ENCODE peak calls at places on chromosomes 4 and X, in eight cellular contexts. One of them, this sample, is unnamed. For H3K4me1 and H3K36me3, the result is how much of the 10 kb centered on the place peaks cover.

GRCh38 chrX:16869393-16870094 is 618 bp downstream of the RBBP7 start:
- DNase-seq in astrocyte: no peak
- DNase-seq in aorta: no peak
- DNase-seq in heart right ventricle: peak
- DNase-seq in body of pancreas: peak
- DNase-seq in prostate gland: peak
- DNase-seq in DND-41: peak
- DNase-seq in CD4-positive, alpha-beta memory T cell: peak
- DNase-seq in this sample: peak

GRCh38 chr4:15964159-15964558 is 1.2 kb upstream of the FGFBP2 start:
- DNase-seq in DND-41: no peak
- DNase-seq in astrocyte: no peak
- DNase-seq in aorta: no peak
- DNase-seq in body of pancreas: no peak
- DNase-seq in CD4-positive, alpha-beta memory T cell: no peak
- DNase-seq in heart right ventricle: no peak
- DNase-seq in prostate gland: no peak
- DNase-seq in this sample: no peak

GRCh38 chr4:11625206-11625605 is 196.5 kb upstream of the HS3ST1 start:
- DNase-seq in aorta: no peak
- DNase-seq in body of pancreas: no peak
- DNase-seq in prostate gland: no peak
- DNase-seq in heart right ventricle: peak
- DNase-seq in CD4-positive, alpha-beta memory T cell: no peak
- DNase-seq in astrocyte: no peak
- DNase-seq in DND-41: no peak
- DNase-seq in this sample: no peak

GRCh38 chr4:16521156-16521915 is 295.1 kb upstream of the TAPT1 start:
- DNase-seq in body of pancreas: no peak
- DNase-seq in prostate gland: no peak
- DNase-seq in DND-41: no peak
- DNase-seq in CD4-positive, alpha-beta memory T cell: no peak
- DNase-seq in astrocyte: no peak
- DNase-seq in heart right ventricle: no peak
- DNase-seq in aorta: no peak
- DNase-seq in this sample: no peak

GRCh38 chrX:44010626-44011025 is 37.4 kb upstream of the NDP start:
- DNase-seq in astrocyte: no peak
- DNase-seq in heart right ventricle: no peak
- DNase-seq in DND-41: no peak
- DNase-seq in prostate gland: no peak
- DNase-seq in body of pancreas: no peak
- DNase-seq in CD4-positive, alpha-beta memory T cell: no peak
- DNase-seq in aorta: no peak
- DNase-seq in this sample: no peak

GRCh38 chr4:26520728-26521442 is 30.6 kb upstream of the CCKAR start:
- DNase-seq in heart right ventricle: no peak
- DNase-seq in DND-41: no peak
- DNase-seq in prostate gland: no peak
- DNase-seq in CD4-positive, alpha-beta memory T cell: no peak
- DNase-seq in aorta: no peak
- DNase-seq in astrocyte: peak
- DNase-seq in body of pancreas: no peak
- DNase-seq in this sample: no peak

GRCh38 chr4:170198742-170199141 is 109.0 kb upstream of the AADAT start:
- DNase-seq in DND-41: no peak
- DNase-seq in prostate gland: no peak
- DNase-seq in heart right ventricle: no peak
- DNase-seq in astrocyte: no peak
- DNase-seq in CD4-positive, alpha-beta memory T cell: no peak
- DNase-seq in aorta: no peak
- DNase-seq in body of pancreas: no peak
- DNase-seq in this sample: peak

GRCh38 chr4:38948551-38948950 is 80.9 kb downstream of the FAM114A1 start:
- DNase-seq in astrocyte: peak
- DNase-seq in aorta: no peak
- DNase-seq in DND-41: no peak
- DNase-seq in CD4-positive, alpha-beta memory T cell: no peak
- DNase-seq in prostate gland: no peak
- DNase-seq in body of pancreas: peak
- DNase-seq in heart right ventricle: no peak
- DNase-seq in this sample: peak

GRCh38 chrX:111131572-111131971 is 35.6 kb downstream of the PAK3 start:
- DNase-seq in aorta: no peak
- DNase-seq in heart right ventricle: no peak
- DNase-seq in DND-41: no peak
- DNase-seq in astrocyte: peak
- DNase-seq in CD4-positive, alpha-beta memory T cell: no peak
- DNase-seq in body of pancreas: no peak
- DNase-seq in prostate gland: no peak
- DNase-seq in this sample: peak

GRCh38 chrX:114038358-114038757 is 545.5 kb upstream of the HTR2C start:
- DNase-seq in DND-41: no peak
- DNase-seq in astrocyte: no peak
- DNase-seq in CD4-positive, alpha-beta memory T cell: no peak
- DNase-seq in body of pancreas: no peak
- DNase-seq in aorta: no peak
- DNase-seq in heart right ventricle: no peak
- DNase-seq in prostate gland: no peak
- DNase-seq in this sample: no peak

GRCh38 chrX:71285929-71286328 is 2.5 kb downstream of the NONO start:
- DNase-seq in CD4-positive, alpha-beta memory T cell: no peak
- DNase-seq in astrocyte: no peak
- DNase-seq in heart right ventricle: no peak
- DNase-seq in aorta: no peak
- DNase-seq in DND-41: no peak
- DNase-seq in prostate gland: no peak
- DNase-seq in body of pancreas: no peak
- DNase-seq in this sample: no peak
- H3K4me3 ChIP-seq in CD4-positive, alpha-beta memory T cell: no peak
- H3K4me3 ChIP-seq in astrocyte: peak
- H3K4me3 ChIP-seq in heart right ventricle: no peak
- H3K4me3 ChIP-seq in aorta: no peak
- H3K4me3 ChIP-seq in DND-41: peak
- H3K4me3 ChIP-seq in prostate gland: no peak
- H3K4me3 ChIP-seq in body of pancreas: no peak
- H3K4me3 ChIP-seq in this sample: peak

DNA sequence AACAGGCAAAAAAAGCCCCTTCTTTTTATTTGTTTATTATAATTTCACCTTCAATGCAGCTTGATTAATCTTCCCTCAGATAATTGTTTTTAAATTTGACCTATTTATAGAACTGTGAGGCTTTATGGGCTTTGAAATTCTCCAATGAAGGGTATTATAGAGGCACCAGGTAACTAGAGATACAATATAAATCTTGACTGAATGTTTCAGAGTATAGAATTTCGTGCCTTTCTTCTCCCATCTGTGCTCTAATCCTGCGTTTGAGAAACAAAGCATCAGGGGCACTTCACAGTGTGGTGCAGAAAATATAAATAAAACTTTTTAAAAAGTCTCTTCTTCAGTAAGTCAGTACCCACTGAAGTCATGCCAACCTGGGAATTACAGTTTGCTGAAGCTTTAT is 120.9 kb downstream of the ANKRD50 start:
- DNase-seq in CD4-positive, alpha-beta memory T cell: no peak
- DNase-seq in prostate gland: no peak
- DNase-seq in aorta: no peak
- DNase-seq in DND-41: no peak
- DNase-seq in body of pancreas: no peak
- DNase-seq in astrocyte: no peak
- DNase-seq in heart right ventricle: no peak
- DNase-seq in this sample: no peak
- H3K4me1 ChIP-seq in CD4-positive, alpha-beta memory T cell: under half
- H3K4me1 ChIP-seq in prostate gland: under half
- H3K4me1 ChIP-seq in aorta: under half
- H3K4me1 ChIP-seq in DND-41: under half
- H3K4me1 ChIP-seq in body of pancreas: under half
- H3K4me1 ChIP-seq in astrocyte: under half
- H3K4me1 ChIP-seq in heart right ventricle: under half
- H3K4me1 ChIP-seq in this sample: under half

DNA sequence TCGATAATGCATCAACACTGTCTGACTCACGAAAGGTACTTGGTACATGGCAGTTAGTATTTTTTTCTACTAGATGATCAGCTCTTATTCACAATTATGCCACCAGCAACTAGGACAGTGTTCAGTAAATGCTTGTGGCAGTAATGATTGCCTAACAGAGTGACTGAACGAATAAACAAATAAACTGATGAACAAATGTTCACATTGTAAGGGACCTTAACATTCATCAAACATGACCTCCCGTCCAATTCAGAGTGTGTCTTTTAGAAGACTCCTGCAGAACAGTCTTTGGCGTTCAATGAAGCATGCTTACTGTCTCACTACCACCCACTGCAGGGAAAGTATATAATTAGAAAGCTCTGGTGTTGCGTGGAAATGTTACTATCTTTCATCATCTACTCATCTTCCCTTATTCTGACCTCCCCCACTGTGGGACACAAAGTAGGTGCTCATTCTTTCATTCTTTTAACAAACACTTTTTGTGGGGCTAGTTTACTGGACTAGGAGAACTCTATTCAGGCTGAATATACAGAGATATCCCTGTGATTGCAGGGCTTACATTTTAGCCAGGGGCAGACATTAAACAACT is 319.3 kb downstream of the RAB28 start:
- DNase-seq in body of pancreas: no peak
- DNase-seq in heart right ventricle: no peak
- DNase-seq in aorta: no peak
- DNase-seq in astrocyte: no peak
- DNase-seq in prostate gland: no peak
- DNase-seq in DND-41: no peak
- DNase-seq in CD4-positive, alpha-beta memory T cell: no peak
- DNase-seq in this sample: no peak
- H3K36me3 ChIP-seq in body of pancreas: under half
- H3K36me3 ChIP-seq in heart right ventricle: under half
- H3K36me3 ChIP-seq in aorta: under half
- H3K36me3 ChIP-seq in astrocyte: under half
- H3K36me3 ChIP-seq in prostate gland: under half
- H3K36me3 ChIP-seq in DND-41: under half
- H3K36me3 ChIP-seq in CD4-positive, alpha-beta memory T cell: under half
- H3K36me3 ChIP-seq in this sample: under half

GRCh38 chr4:7374571-7374970 is 60.2 kb downstream of the PSAPL1 start:
- DNase-seq in aorta: peak
- DNase-seq in astrocyte: no peak
- DNase-seq in CD4-positive, alpha-beta memory T cell: no peak
- DNase-seq in heart right ventricle: no peak
- DNase-seq in prostate gland: no peak
- DNase-seq in DND-41: no peak
- DNase-seq in body of pancreas: no peak
- DNase-seq in this sample: no peak

GRCh38 chr4:7377223-7377865 is 57.4 kb downstream of the PSAPL1 start:
- DNase-seq in DND-41: no peak
- DNase-seq in body of pancreas: no peak
- DNase-seq in astrocyte: peak
- DNase-seq in heart right ventricle: no peak
- DNase-seq in prostate gland: no peak
- DNase-seq in CD4-positive, alpha-beta memory T cell: no peak
- DNase-seq in aorta: peak
- DNase-seq in this sample: no peak

GRCh38 chr4:7372673-7373072 is 62.1 kb downstream of the PSAPL1 start:
- DNase-seq in DND-41: no peak
- DNase-seq in body of pancreas: no peak
- DNase-seq in astrocyte: peak
- DNase-seq in CD4-positive, alpha-beta memory T cell: no peak
- DNase-seq in heart right ventricle: no peak
- DNase-seq in aorta: peak
- DNase-seq in prostate gland: no peak
- DNase-seq in this sample: no peak

GRCh38 chr4:7379161-7379560 is 55.6 kb downstream of the PSAPL1 start:
- DNase-seq in body of pancreas: no peak
- DNase-seq in CD4-positive, alpha-beta memory T cell: no peak
- DNase-seq in aorta: peak
- DNase-seq in heart right ventricle: no peak
- DNase-seq in prostate gland: no peak
- DNase-seq in DND-41: no peak
- DNase-seq in astrocyte: no peak
- DNase-seq in this sample: no peak

DNA sequence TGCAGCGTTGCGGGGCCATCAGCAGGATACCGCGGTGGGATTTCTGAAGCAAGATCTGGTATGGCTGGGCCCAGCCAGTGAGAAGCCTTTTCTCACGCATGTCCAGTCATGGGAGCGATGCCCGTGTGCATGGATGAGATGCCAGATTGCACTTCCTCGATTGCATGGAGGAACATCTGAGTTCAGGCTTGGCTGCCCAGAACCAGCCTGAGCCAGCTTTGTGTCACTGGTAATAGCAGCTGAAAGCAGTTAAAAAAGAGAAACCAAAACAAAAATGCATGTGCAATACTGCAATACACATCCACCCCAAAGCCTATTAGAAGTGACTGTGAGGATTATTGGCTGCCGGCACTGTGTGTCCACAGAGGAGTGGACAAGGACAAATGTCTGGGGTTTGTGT is 59.3 kb downstream of the PSAPL1 start:
- DNase-seq in heart right ventricle: no peak
- DNase-seq in prostate gland: no peak
- DNase-seq in CD4-positive, alpha-beta memory T cell: no peak
- DNase-seq in aorta: peak
- DNase-seq in astrocyte: no peak
- DNase-seq in body of pancreas: no peak
- DNase-seq in DND-41: no peak
- DNase-seq in this sample: peak
- H3K4me3 ChIP-seq in heart right ventricle: no peak
- H3K4me3 ChIP-seq in prostate gland: no peak
- H3K4me3 ChIP-seq in CD4-positive, alpha-beta memory T cell: no peak
- H3K4me3 ChIP-seq in aorta: no peak
- H3K4me3 ChIP-seq in astrocyte: no peak
- H3K4me3 ChIP-seq in body of pancreas: no peak
- H3K4me3 ChIP-seq in DND-41: no peak
- H3K4me3 ChIP-seq in this sample: no peak

DNA sequence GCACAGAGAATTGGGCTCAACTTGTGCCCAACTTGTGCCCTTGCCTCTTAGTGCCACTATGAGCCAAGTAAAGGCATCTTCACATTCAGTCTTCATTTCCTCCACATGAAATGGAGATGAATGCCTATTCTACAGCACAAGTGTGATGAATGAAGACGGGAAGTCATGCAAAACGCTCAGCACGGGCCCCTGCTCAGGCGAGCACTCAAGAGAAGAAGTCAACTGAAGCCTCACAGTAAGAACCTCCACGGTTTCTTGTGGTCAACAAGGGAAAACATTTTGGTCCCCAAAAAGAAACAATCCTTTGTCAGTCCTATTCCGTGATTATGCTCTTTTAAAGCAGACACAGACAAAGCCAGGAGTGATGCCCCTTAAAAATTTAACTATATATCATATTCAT is 87.0 kb downstream of the IRF2 start:
- DNase-seq in prostate gland: no peak
- DNase-seq in body of pancreas: no peak
- DNase-seq in heart right ventricle: no peak
- DNase-seq in aorta: no peak
- DNase-seq in CD4-positive, alpha-beta memory T cell: no peak
- DNase-seq in DND-41: no peak
- DNase-seq in astrocyte: no peak
- DNase-seq in this sample: no peak
- H3K4me1 ChIP-seq in prostate gland: under half
- H3K4me1 ChIP-seq in body of pancreas: under half
- H3K4me1 ChIP-seq in heart right ventricle: half or more
- H3K4me1 ChIP-seq in aorta: under half
- H3K4me1 ChIP-seq in CD4-positive, alpha-beta memory T cell: under half
- H3K4me1 ChIP-seq in DND-41: under half
- H3K4me1 ChIP-seq in astrocyte: under half
- H3K4me1 ChIP-seq in this sample: under half

GRCh38 chrX:154362085-154362742 is 12.2 kb downstream of the FLNA start:
- DNase-seq in body of pancreas: no peak
- DNase-seq in astrocyte: no peak
- DNase-seq in heart right ventricle: no peak
- DNase-seq in CD4-positive, alpha-beta memory T cell: no peak
- DNase-seq in prostate gland: no peak
- DNase-seq in DND-41: no peak
- DNase-seq in aorta: no peak
- DNase-seq in this sample: no peak
- H3K36me3 ChIP-seq in body of pancreas: under half
- H3K36me3 ChIP-seq in astrocyte: under half
- H3K36me3 ChIP-seq in heart right ventricle: under half
- H3K36me3 ChIP-seq in CD4-positive, alpha-beta memory T cell: half or more
- H3K36me3 ChIP-seq in prostate gland: under half
- H3K36me3 ChIP-seq in DND-41: half or more
- H3K36me3 ChIP-seq in aorta: under half
- H3K36me3 ChIP-seq in this sample: half or more

This sample was measured in adipocyte.